ENCODE peak calls at places on chromosomes 3 and 15, in six cellular contexts. One of them, this sample, is unnamed.
A peak's percentile ranks its signal among the peaks of the same experiment; 100 is the strongest.

GRCh38 chr15:59174846-59175831 is 31.5 kb upstream of the LDHAL6B start:
- DNase-seq in G401: peak; percentile 13
- DNase-seq in EL: peak; percentile 62
- DNase-seq in Calu3: peak; percentile 57
- DNase-seq in GM04504: peak; percentile 61
- DNase-seq in NCI-H1092 treated with DMSO at 0.1 percent for 48 hours: peak; percentile 25
- DNase-seq in this sample: peak; percentile 56

GRCh38 chr3:123780656-123781055 is 103.5 kb downstream of the MYLK start:
- DNase-seq in G401: no peak
- DNase-seq in NCI-H1092 treated with DMSO at 0.1 percent for 48 hours: no peak
- DNase-seq in EL: peak; percentile 48
- DNase-seq in Calu3: no peak
- DNase-seq in GM04504: no peak
- DNase-seq in this sample: no peak

GRCh38 chr3:13891492-13892073 is 11.7 kb upstream of the WNT7A start:
- DNase-seq in EL: no peak
- DNase-seq in G401: peak; percentile 19
- DNase-seq in Calu3: no peak
- DNase-seq in GM04504: no peak
- DNase-seq in NCI-H1092 treated with DMSO at 0.1 percent for 48 hours: no peak
- DNase-seq in this sample: no peak

GRCh38 chr3:138381413-138381901 is 33.1 kb downstream of the MRAS start:
- DNase-seq in G401: peak; percentile 53
- DNase-seq in Calu3: no peak
- DNase-seq in GM04504: peak; percentile 14
- DNase-seq in EL: no peak
- DNase-seq in NCI-H1092 treated with DMSO at 0.1 percent for 48 hours: no peak
- DNase-seq in this sample: no peak

GRCh38 chr15:89790206-89790605 is 14.1 kb downstream of the MESP2 start:
- DNase-seq in NCI-H1092 treated with DMSO at 0.1 percent for 48 hours: no peak
- DNase-seq in GM04504: no peak
- DNase-seq in EL: no peak
- DNase-seq in G401: no peak
- DNase-seq in Calu3: no peak
- DNase-seq in this sample: no peak

GRCh38 chr15:73353734-73354133 is 15.0 kb downstream of the HCN4 start:
- DNase-seq in Calu3: no peak
- DNase-seq in NCI-H1092 treated with DMSO at 0.1 percent for 48 hours: no peak
- DNase-seq in G401: no peak
- DNase-seq in EL: no peak
- DNase-seq in GM04504: no peak
- DNase-seq in this sample: no peak

GRCh38 chr15:80591938-80592825 is 102.9 kb upstream of the ABHD17C start:
- DNase-seq in G401: no peak
- DNase-seq in GM04504: no peak
- DNase-seq in NCI-H1092 treated with DMSO at 0.1 percent for 48 hours: no peak
- DNase-seq in EL: no peak
- DNase-seq in Calu3: no peak
- DNase-seq in this sample: no peak

GRCh38 chr3:34009480-34009844 is 211.0 kb downstream of the PDCD6IP start:
- DNase-seq in NCI-H1092 treated with DMSO at 0.1 percent for 48 hours: no peak
- DNase-seq in G401: no peak
- DNase-seq in EL: no peak
- DNase-seq in Calu3: no peak
- DNase-seq in GM04504: no peak
- DNase-seq in this sample: no peak

GRCh38 chr15:68578960-68579935 is at the start of gene CORO2B:
- DNase-seq in GM04504: no peak
- DNase-seq in G401: peak; percentile 78
- DNase-seq in EL: peak; percentile 74
- DNase-seq in Calu3: peak; percentile 50
- DNase-seq in NCI-H1092 treated with DMSO at 0.1 percent for 48 hours: peak; percentile 38
- DNase-seq in this sample: no peak

GRCh38 chr15:39625856-39626255 is 45.0 kb downstream of the THBS1 start:
- DNase-seq in NCI-H1092 treated with DMSO at 0.1 percent for 48 hours: no peak
- DNase-seq in Calu3: no peak
- DNase-seq in EL: peak; percentile 46
- DNase-seq in G401: no peak
- DNase-seq in GM04504: no peak
- DNase-seq in this sample: no peak

GRCh38 chr15:49901867-49902775 is 216.9 kb downstream of the ATP8B4 start:
- DNase-seq in NCI-H1092 treated with DMSO at 0.1 percent for 48 hours: no peak
- DNase-seq in G401: no peak
- DNase-seq in GM04504: no peak
- DNase-seq in Calu3: no peak
- DNase-seq in EL: peak; percentile 33
- DNase-seq in this sample: no peak

GRCh38 chr15:66249623-66250174 is 3.9 kb downstream of the MEGF11 start:
- DNase-seq in Calu3: no peak
- DNase-seq in EL: no peak
- DNase-seq in NCI-H1092 treated with DMSO at 0.1 percent for 48 hours: peak; percentile 17
- DNase-seq in GM04504: no peak
- DNase-seq in G401: peak; percentile 19
- DNase-seq in this sample: no peak

GRCh38 chr3:69161587-69162196 is 39.3 kb upstream of the LMOD3 start:
- DNase-seq in EL: peak; percentile 50
- DNase-seq in Calu3: peak; percentile 32
- DNase-seq in G401: peak; percentile 55
- DNase-seq in GM04504: peak; percentile 22
- DNase-seq in NCI-H1092 treated with DMSO at 0.1 percent for 48 hours: peak; percentile 28
- DNase-seq in this sample: peak; percentile 24

GRCh38 chr3:52210550-52211046 is 12.6 kb downstream of the ALAS1 start:
- DNase-seq in EL: no peak
- DNase-seq in NCI-H1092 treated with DMSO at 0.1 percent for 48 hours: no peak
- DNase-seq in G401: no peak
- DNase-seq in GM04504: no peak
- DNase-seq in Calu3: no peak
- DNase-seq in this sample: no peak

GRCh38 chr3:136186850-136187249 is 9.3 kb downstream of the MSL2 start:
- DNase-seq in GM04504: no peak
- DNase-seq in EL: no peak
- DNase-seq in G401: no peak
- DNase-seq in Calu3: no peak
- DNase-seq in NCI-H1092 treated with DMSO at 0.1 percent for 48 hours: no peak
- DNase-seq in this sample: no peak

GRCh38 chr15:27538325-27538724 is 560.8 kb downstream of the OCA2 start:
- DNase-seq in Calu3: no peak
- DNase-seq in G401: no peak
- DNase-seq in GM04504: no peak
- DNase-seq in NCI-H1092 treated with DMSO at 0.1 percent for 48 hours: peak; percentile 86
- DNase-seq in EL: no peak
- DNase-seq in this sample: no peak

This sample was measured in HFF-Myc.